ENCODE peak calls at places on chromosomes 12 and 14, in five cellular contexts. T, M, S, O and D are unnamed samples.

GRCh38 chr14:90755661-90756304 is 60.4 kb downstream of the TTC7B start:
- DNase-seq in S (no peak), O (no peak), M (no peak), T (no peak), D (no peak)

GRCh38 chr14:71321556-71322315 is 414.5 kb downstream of the PCNX1 start:
- DNase-seq in M (peak), O (peak), T (peak), S (no peak), D (no peak)

GRCh38 chr12:117718141-117718540 is 250.6 kb downstream of the KSR2 start:
- DNase-seq in T (no peak), S (no peak), M (no peak), O (no peak), D (no peak)

GRCh38 chr12:114407034-114407420 is 1.1 kb upstream of the TBX5 start:
- DNase-seq in S (no peak), T (no peak), O (peak), M (no peak), D (no peak)

GRCh38 chr14:73283592-73284379 is 46.5 kb downstream of the PAPLN start:
- DNase-seq in T (no peak), S (no peak), O (no peak), M (peak), D (no peak)

GRCh38 chr12:22821985-22822384 is 197.0 kb downstream of the ETNK1 start:
- DNase-seq in M (peak), T (no peak), O (peak), S (no peak), D (no peak)

GRCh38 chr14:56666716-56667115 is 87.1 kb downstream of the TMEM260 start:
- DNase-seq in S (no peak), O (peak), M (peak), T (no peak), D (no peak)

GRCh38 chr14:77045570-77045890 is 17.0 kb upstream of the IRF2BPL start:
- DNase-seq in M (no peak), T (peak), O (no peak), S (no peak), D (no peak)

GRCh38 chr12:58425481-58426392 is 484.4 kb downstream of the ATP23 start:
- DNase-seq in O (peak), S (peak), M (peak), T (no peak), D (peak)

GRCh38 chr12:56462565-56462964 is 5.8 kb upstream of the SPRYD4 start:
- DNase-seq in S (no peak), M (no peak), O (no peak), T (no peak), D (no peak)